ENCODE peak calls at places on chromosomes 5 and 9, in four cellular contexts. O is activated CD4-positive, alpha-beta T cell treated with anti-CD3 and anti-CD28 coated beads for 24 hours; S is cerebellar nuclear complex; M is NCI-H1436 treated with DMSO at 0.1 percent for 48 hours. X is an unnamed sample.

GRCh38 chr5:75681125-75681830 is 36.0 kb downstream of the POC5 start:
- DNase-seq in S (no peak), M (no peak), O (no peak), X (no peak)

GRCh38 chr5:59621477-59621876 is 272.0 kb downstream of the PDE4D start:
- DNase-seq in M (no peak), O (no peak), S (no peak), X (no peak)

GRCh38 chr5:157471709-157472108 is 11.7 kb downstream of the NIPAL4 start:
- DNase-seq in S (no peak), M (no peak), O (no peak), X (no peak)

GRCh38 chr9:37410354-37410861 is 12.1 kb upstream of the GRHPR start:
- DNase-seq in M (no peak), O (no peak), S (no peak), X (no peak)

GRCh38 chr5:95976606-95977005 is 15.0 kb upstream of the ELL2 start:
- DNase-seq in O (no peak), M (no peak), S (no peak), X (no peak)

GRCh38 chr5:154473581-154474266 is 4.3 kb downstream of the HAND1 start:
- DNase-seq in S (no peak), M (no peak), O (no peak), X (no peak)

GRCh38 chr5:107669543-107670027 is 1.2 kb downstream of the EFNA5 start:
- DNase-seq in S (no peak), M (no peak), O (no peak), X (no peak)

GRCh38 chr9:109307380-109308240 is 13.2 kb downstream of the EPB41L4B start:
- DNase-seq in S (no peak), O (no peak), M (no peak), X (no peak)

GRCh38 chr5:52685621-52686370 is 101.9 kb upstream of the ITGA1 start:
- DNase-seq in M (no peak), S (no peak), O (no peak), X (no peak)

GRCh38 chr5:150615141-150615699 is 25.2 kb upstream of the SYNPO start:
- DNase-seq in O (no peak), M (no peak), S (no peak), X (no peak)

GRCh38 chr5:175246242-175246891 is 197.6 kb downstream of the DRD1 start:
- DNase-seq in O (no peak), M (no peak), S (no peak), X (no peak)

GRCh38 chr5:141713616-141714309 is 31.7 kb upstream of the ARAP3 start:
- DNase-seq in S (no peak), O (no peak), M (no peak), X (no peak)

GRCh38 chr5:127014573-127014972 is 15.8 kb downstream of the MARCHF3 start:
- DNase-seq in O (no peak), M (no peak), S (no peak), X (no peak)

X was measured in gastrocnemius medialis.